ENCODE peak calls at places on chromosome 13, in nine cellular contexts. S is GM19239; I is Peyer's patch; U is lower leg skin; Q is HFFc6; F is CD4-positive, CD25-positive, alpha-beta regulatory T cell; L is cerebellar cortex; O is substantia nigra; H is NCI-H187. K is an unnamed sample.

GRCh38 chr13:105773887-105774538 is 761.4 kb downstream of the EFNB2 start:
- DNase-seq in S (no peak), I (no peak), U (no peak), Q (no peak), F (no peak), L (no peak), O (no peak), H (peak), K (no peak)

GRCh38 chr13:21576424-21576823 is 27.5 kb downstream of the MICU2 start:
- DNase-seq in S (no peak), I (no peak), U (no peak), Q (peak), F (no peak), L (no peak), O (no peak), H (no peak), K (no peak)

GRCh38 chr13:85508683-85509329 is 290.4 kb downstream of the SLITRK6 start:
- DNase-seq in S (no peak), I (no peak), U (no peak), Q (no peak), F (no peak), L (no peak), O (no peak), H (no peak), K (no peak)

GRCh38 chr13:95191821-95192220 is 109.4 kb downstream of the ABCC4 start:
- DNase-seq in S (peak), I (peak), U (peak), Q (peak), F (peak), L (peak), O (peak), H (peak), K (peak)

GRCh38 chr13:70424928-70425327 is 316.7 kb upstream of the KLHL1 start:
- DNase-seq in S (no peak), I (no peak), U (no peak), Q (no peak), F (no peak), L (no peak), O (no peak), H (no peak), K (no peak)

GRCh38 chr13:86572115-86572514 is 772.9 kb upstream of the SLITRK6 start:
- DNase-seq in S (no peak), I (no peak), U (no peak), Q (no peak), F (no peak), L (no peak), O (no peak), H (no peak), K (no peak)

GRCh38 chr13:100898431-100898830 is 223.8 kb upstream of the TMTC4 start:
- DNase-seq in S (no peak), I (no peak), U (no peak), Q (no peak), F (no peak), L (no peak), O (no peak), H (no peak), K (no peak)

GRCh38 chr13:107251321-107251720 is 683.4 kb upstream of the ARGLU1 start:
- DNase-seq in S (no peak), I (no peak), U (no peak), Q (no peak), F (no peak), L (no peak), O (no peak), H (no peak), K (no peak)

GRCh38 chr13:51249767-51250741 is 27.9 kb downstream of the FAM124A start:
- DNase-seq in S (peak), I (no peak), U (no peak), Q (no peak), F (peak), L (no peak), O (no peak), H (no peak), K (no peak)

GRCh38 chr13:94702181-94703041 is 9.9 kb downstream of the SOX21 start:
- DNase-seq in S (no peak), I (no peak), U (no peak), Q (no peak), F (no peak), L (no peak), O (no peak), H (no peak), K (no peak)

GRCh38 chr13:105655046-105655445 is 880.4 kb downstream of the EFNB2 start:
- DNase-seq in S (no peak), I (no peak), U (no peak), Q (no peak), F (no peak), L (no peak), O (no peak), H (no peak), K (no peak)

K was measured in NCI-H2107.